ENCODE peak calls at places on chromosome 5, in seven cellular contexts. V is spleen, S is right lobe of liver, W is K562, H is lower leg skin, G is heart left ventricle, U is breast epithelium. K is an unnamed sample.

GRCh38 chr5:5105531-5105930 is 34.6 kb upstream of the ADAMTS16 start:
- DNase-seq in V (no peak), S (no peak), W (no peak), H (no peak), G (no peak), U (no peak), K (no peak)

GRCh38 chr5:50666261-50667078 is at the start of gene PARP8:
- DNase-seq in V (peak; percentile 92), S (peak; percentile 60), W (no peak), H (peak; percentile 28), G (peak; percentile 58), U (no peak), K (peak; percentile 72)

GRCh38 chr5:84249918-84250635 is 134.6 kb downstream of the EDIL3 start:
- DNase-seq in V (no peak), S (no peak), W (no peak), H (no peak), G (no peak), U (no peak), K (no peak)

GRCh38 chr5:127400524-127400923 is 109.9 kb downstream of the MEGF10 start:
- DNase-seq in V (no peak), S (no peak), W (no peak), H (no peak), G (no peak), U (no peak), K (no peak)

GRCh38 chr5:89236900-89237299 is 353.9 kb upstream of the MEF2C start:
- DNase-seq in V (no peak), S (no peak), W (no peak), H (no peak), G (no peak), U (no peak), K (no peak)

GRCh38 chr5:53399921-53400697 is 80.3 kb upstream of the FST start:
- DNase-seq in V (no peak), S (no peak), W (no peak), H (no peak), G (no peak), U (no peak), K (no peak)

GRCh38 chr5:72178910-72179815 is 71.9 kb downstream of the MAP1B start:
- DNase-seq in V (no peak), S (no peak), W (no peak), H (peak; percentile 70), G (peak; percentile 57), U (peak; percentile 70), K (peak; percentile 87)

GRCh38 chr5:69271376-69271775 is 36.7 kb downstream of the CDK7 start:
- DNase-seq in V (no peak), S (no peak), W (no peak), H (no peak), G (peak; percentile 27), U (no peak), K (no peak)

GRCh38 chr5:128196791-128197190 is 113.2 kb downstream of the SLC12A2 start:
- DNase-seq in V (no peak), S (no peak), W (no peak), H (no peak), G (no peak), U (no peak), K (no peak)

GRCh38 chr5:91382530-91383026 is 539 bp downstream of the ARRDC3 start:
- DNase-seq in V (no peak), S (no peak), W (peak; percentile 10), H (no peak), G (peak; percentile 25), U (no peak), K (no peak)

GRCh38 chr5:159668556-159668955 is 247.7 kb upstream of the ADRA1B start:
- DNase-seq in V (no peak), S (no peak), W (no peak), H (no peak), G (no peak), U (no peak), K (no peak)

GRCh38 chr5:96120120-96120519 is 158.5 kb upstream of the ELL2 start:
- DNase-seq in V (no peak), S (no peak), W (no peak), H (no peak), G (no peak), U (no peak), K (no peak)

GRCh38 chr5:128304121-128304520 is 220.6 kb downstream of the SLC12A2 start:
- DNase-seq in V (no peak), S (no peak), W (no peak), H (no peak), G (no peak), U (no peak), K (no peak)

GRCh38 chr5:334903-335739 is 13.6 kb downstream of the AHRR start:
- DNase-seq in V (no peak), S (no peak), W (no peak), H (no peak), G (no peak), U (no peak), K (no peak)

GRCh38 chr5:176876506-176877431 is 22.4 kb downstream of the HK3 start:
- DNase-seq in V (no peak), S (no peak), W (no peak), H (no peak), G (no peak), U (no peak), K (no peak)

GRCh38 chr5:167489202-167489601 is 802.2 kb upstream of the WWC1 start:
- DNase-seq in V (no peak), S (no peak), W (no peak), H (no peak), G (no peak), U (no peak), K (no peak)

GRCh38 chr5:5652181-5652580 is 229.7 kb downstream of the ICE1 start:
- DNase-seq in V (no peak), S (no peak), W (no peak), H (no peak), G (no peak), U (no peak), K (no peak)

GRCh38 chr5:16245249-16245648 is 65.7 kb upstream of the MARCHF11 start:
- DNase-seq in V (no peak), S (no peak), W (no peak), H (no peak), G (no peak), U (no peak), K (no peak)

GRCh38 chr5:143135832-143136551 is 267.5 kb downstream of the NR3C1 start:
- DNase-seq in V (no peak), S (no peak), W (no peak), H (no peak), G (no peak), U (no peak), K (no peak)

GRCh38 chr5:127758884-127759283 is 55.7 kb downstream of the CCDC192 start:
- DNase-seq in V (no peak), S (no peak), W (no peak), H (no peak), G (no peak), U (no peak), K (no peak)

GRCh38 chr5:137352095-137352494 is 147.0 kb downstream of the SPOCK1 start:
- DNase-seq in V (no peak), S (no peak), W (no peak), H (no peak), G (no peak), U (no peak), K (no peak)

GRCh38 chr5:172952034-172952511 is 7.2 kb upstream of the RPL26L1 start:
- DNase-seq in V (no peak), S (no peak), W (no peak), H (no peak), G (no peak), U (no peak), K (no peak)

GRCh38 chr5:155150012-155150411 is 136.5 kb downstream of the KIF4B start:
- DNase-seq in V (no peak), S (no peak), W (no peak), H (no peak), G (no peak), U (no peak), K (no peak)
- TF ChIP-seq POLR2A in V (no peak), S (no peak), W (no peak), H (no peak), G (no peak), U (no peak), K (no peak)

DNA sequence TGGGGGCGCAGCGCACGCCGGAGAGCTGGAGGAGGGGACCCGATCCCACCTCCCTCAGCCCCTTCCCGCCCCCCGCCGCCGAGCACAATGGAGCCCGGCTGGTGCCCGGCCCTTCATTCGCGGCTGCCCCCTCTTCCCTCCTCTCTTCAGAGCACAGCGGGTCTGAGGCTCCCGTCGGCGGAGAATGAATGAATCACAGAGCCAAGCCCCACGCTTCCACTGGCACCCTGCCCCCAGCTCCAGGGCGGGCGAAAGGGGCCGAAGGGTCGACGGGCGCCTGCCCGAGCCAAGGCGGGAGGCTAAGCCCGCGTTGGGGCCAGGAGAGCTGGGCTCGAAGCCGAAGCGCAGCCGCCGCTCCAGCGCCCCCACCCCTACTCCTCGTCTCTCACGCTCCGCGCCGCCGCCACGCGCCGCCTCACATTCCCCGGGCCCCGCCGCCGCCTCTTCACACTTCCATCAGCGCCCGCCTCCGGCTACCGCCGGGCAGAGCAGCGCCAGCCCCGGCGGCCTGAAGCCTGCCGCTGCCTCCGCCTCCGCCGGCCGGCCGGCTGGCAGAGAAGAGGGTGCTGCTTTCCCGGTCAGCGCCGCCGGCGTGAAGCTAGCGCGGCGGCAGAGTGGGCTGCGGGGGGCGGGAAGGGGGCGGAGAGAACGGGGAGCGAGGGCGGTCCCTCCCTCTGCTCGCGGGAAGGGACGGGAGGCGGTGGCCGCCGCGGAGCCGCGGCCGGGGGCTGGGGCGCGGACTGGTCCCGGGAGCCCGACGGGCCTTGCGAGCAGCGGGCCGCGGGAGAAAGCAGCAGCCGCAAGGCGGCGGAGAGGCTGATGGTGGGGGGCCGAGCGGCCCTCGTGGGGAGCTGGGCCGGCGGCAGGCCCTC is at the start of gene HOMER1:
- DNase-seq in V (peak; percentile 92), S (peak; percentile 77), W (peak; percentile 87), H (peak; percentile 51), G (peak; percentile 83), U (peak; percentile 77), K (peak; percentile 85)
- TF ChIP-seq POLR2A in V (no peak), S (no peak), W (no peak), H (no peak), G (no peak), U (no peak), K (no peak)

DNA sequence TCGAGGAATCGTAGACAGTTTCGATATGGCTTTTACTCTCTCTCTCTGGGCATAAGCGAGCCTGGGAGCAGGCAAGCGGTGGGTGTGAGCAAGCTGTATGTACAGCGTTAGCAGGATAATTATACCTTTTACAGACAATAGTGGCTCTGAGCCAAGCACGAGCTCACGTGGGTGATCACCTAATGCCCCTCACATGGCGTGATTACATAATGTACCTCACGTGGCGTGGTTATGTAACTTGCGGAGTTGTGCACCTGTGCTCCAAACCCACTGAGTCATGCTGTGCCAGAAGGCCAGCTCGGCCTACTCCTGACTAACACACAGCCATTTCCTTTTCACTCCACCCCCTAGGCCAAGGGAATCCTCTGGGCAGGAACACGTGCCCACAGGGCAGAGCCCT is 797.2 kb downstream of the EFNA5 start:
- DNase-seq in V (no peak), S (no peak), W (no peak), H (peak; percentile 55), G (no peak), U (no peak), K (peak; percentile 58)
- TF ChIP-seq POLR2A in V (no peak), S (no peak), W (no peak), H (no peak), G (no peak), U (no peak), K (no peak)

GRCh38 chr5:31285025-31285424 is 91.5 kb downstream of the CDH6 start:
- DNase-seq in V (no peak), S (no peak), W (no peak), H (no peak), G (no peak), U (no peak), K (no peak)

GRCh38 chr5:31283326-31283725 is 89.8 kb downstream of the CDH6 start:
- DNase-seq in V (no peak), S (no peak), W (no peak), H (no peak), G (no peak), U (no peak), K (no peak)

GRCh38 chr5:31280210-31280609 is 86.7 kb downstream of the CDH6 start:
- DNase-seq in V (no peak), S (no peak), W (no peak), H (no peak), G (no peak), U (no peak), K (no peak)
- TF ChIP-seq POLR2A in V (no peak), S (no peak), W (no peak), H (no peak), G (no peak), U (no peak), K (no peak)